ENCODE peak calls at places on chromosomes 1 and 21, in ten cellular contexts. O is activated CD4-positive, alpha-beta T cell treated with anti-CD3 and anti-CD28 coated beads for 4 hours; J is endothelial cell; V is activated CD4-positive, alpha-beta memory T cell treated with anti-CD3 and anti-CD28 coated beads for 36 hours; Q is GM23248; X is stimulated activated CD8-positive, alpha-beta memory T cell treated with anti-CD3 and anti-CD28 coated beads, Interleukin-12 subunit alpha, Interleukin-12 subunit beta, amount 100 ng/mL, for 4 hours; W is H7; Z is activated T-cell treated with anti-CD3 and anti-CD28 coated beads for 24 hours; M is left lung; R is substantia nigra. N is an unnamed sample.

GRCh38 chr1:116134178-116134773 is 23.1 kb downstream of the MAB21L3 start:
- DNase-seq in Z (no peak), O (no peak), W (no peak), Q (peak), M (no peak), J (no peak), V (no peak), X (no peak), R (no peak), N (no peak)

GRCh38 chr1:216015116-216015515 is 408.1 kb downstream of the USH2A start:
- DNase-seq in X (no peak), Z (no peak), V (no peak), M (no peak), Q (no peak), R (no peak), J (no peak), W (no peak), O (no peak), N (no peak)

GRCh38 chr1:210231846-210232523 is 611 bp upstream of the SERTAD4 start:
- DNase-seq in M (no peak), X (no peak), O (no peak), V (no peak), J (no peak), R (no peak), W (no peak), Z (no peak), Q (peak), N (peak)

GRCh38 chr1:207807395-207808321 is 55.8 kb downstream of the CD46 start:
- DNase-seq in M (peak), J (no peak), Q (no peak), V (no peak), O (no peak), X (no peak), W (peak), R (no peak), Z (no peak), N (no peak)

GRCh38 chr1:206925116-206925736 is 3.5 kb upstream of the FCMR start:
- DNase-seq in Q (peak), J (no peak), X (peak), M (no peak), V (peak), O (peak), Z (no peak), W (peak), R (no peak), N (no peak)

GRCh38 chr21:40635336-40635735 is 211.6 kb downstream of the DSCAM start:
- DNase-seq in J (no peak), O (no peak), M (no peak), X (no peak), V (no peak), Q (no peak), R (no peak), W (no peak), Z (no peak), N (no peak)

GRCh38 chr1:18191868-18192155 is 84.2 kb downstream of the IGSF21 start:
- DNase-seq in Q (no peak), W (no peak), O (no peak), R (no peak), X (no peak), J (no peak), M (no peak), Z (no peak), V (no peak), N (no peak)

GRCh38 chr1:151819951-151820623 is 11.5 kb downstream of the RORC start:
- DNase-seq in J (no peak), W (no peak), R (no peak), M (no peak), X (no peak), O (no peak), V (peak), Q (peak), Z (no peak), N (no peak)

GRCh38 chr1:225825606-225826005 is 15.7 kb downstream of the EPHX1 start:
- DNase-seq in V (no peak), Z (no peak), W (peak), Q (no peak), M (no peak), X (no peak), J (no peak), R (no peak), O (no peak), N (no peak)

GRCh38 chr1:107871687-107872086 is 93.3 kb downstream of the VAV3 start:
- DNase-seq in Q (no peak), J (no peak), X (no peak), R (no peak), M (no peak), V (no peak), O (no peak), Z (no peak), W (no peak), N (no peak)

GRCh38 chr1:219778793-219779369 is 149.5 kb downstream of the SLC30A10 start:
- DNase-seq in W (no peak), O (no peak), M (no peak), X (no peak), V (no peak), Z (no peak), Q (no peak), R (no peak), J (no peak), N (no peak)

GRCh38 chr1:53077599-53077965 is 15.6 kb downstream of the PODN start:
- DNase-seq in J (no peak), V (no peak), R (no peak), Q (no peak), X (no peak), Z (no peak), M (peak), O (no peak), W (peak), N (no peak)

GRCh38 chr1:246800356-246800755 is 76.1 kb downstream of the SCCPDH start:
- DNase-seq in J (no peak), M (no peak), W (no peak), O (no peak), Q (no peak), V (no peak), X (no peak), Z (no peak), R (no peak), N (no peak)

GRCh38 chr1:229192031-229192430 is 78.9 kb upstream of the RAB4A start:
- DNase-seq in J (no peak), W (no peak), V (no peak), Q (peak), O (no peak), Z (no peak), M (no peak), X (no peak), R (no peak), N (no peak)

GRCh38 chr1:99560192-99561040 is 85.5 kb upstream of the PALMD start:
- DNase-seq in O (no peak), Z (no peak), Q (no peak), W (no peak), R (no peak), X (no peak), J (no peak), V (no peak), M (no peak), N (no peak)

GRCh38 chr1:156726549-156727226 is 1.6 kb upstream of the METTL25B start:
- DNase-seq in X (no peak), O (peak), M (no peak), J (peak), R (peak), W (peak), Z (no peak), V (peak), Q (peak), N (no peak)

GRCh38 chr1:3440282-3440681 is 14.2 kb upstream of the ARHGEF16 start:
- DNase-seq in X (no peak), J (no peak), M (peak), V (no peak), Z (no peak), O (no peak), W (no peak), Q (no peak), R (no peak), N (no peak)

GRCh38 chr1:37731312-37732019 is 33.5 kb downstream of the EPHA10 start:
- DNase-seq in W (no peak), J (no peak), Q (no peak), Z (no peak), O (no peak), R (no peak), X (no peak), M (no peak), V (no peak), N (no peak)

GRCh38 chr1:93661829-93662474 is 19.7 kb downstream of the BCAR3 start:
- DNase-seq in Q (peak), O (no peak), X (no peak), Z (no peak), W (no peak), V (no peak), M (no peak), R (no peak), J (no peak), N (no peak)

GRCh38 chr1:44881011-44881632 is 38.1 kb upstream of the PTCH2 start:
- DNase-seq in J (no peak), V (no peak), W (no peak), M (no peak), O (no peak), X (no peak), Q (peak), Z (no peak), R (no peak), N (no peak)

GRCh38 chr1:204084247-204084772 is 11.4 kb downstream of the SOX13 start:
- DNase-seq in O (no peak), R (no peak), Q (no peak), W (peak), X (no peak), Z (no peak), J (no peak), V (no peak), M (peak), N (no peak)

GRCh38 chr1:99306644-99307043 is 42.4 kb downstream of the PLPPR4 start:
- DNase-seq in Q (no peak), R (no peak), Z (no peak), X (no peak), V (no peak), J (no peak), M (no peak), W (peak), O (no peak), N (no peak)

GRCh38 chr1:115306146-115306545 is 31.9 kb downstream of the NGF start:
- DNase-seq in Q (no peak), M (no peak), O (no peak), X (no peak), Z (no peak), V (no peak), J (no peak), W (no peak), R (no peak), N (no peak)

GRCh38 chr1:227913969-227914791 is 33.6 kb downstream of the WNT9A start:
- DNase-seq in W (peak), O (no peak), Z (no peak), X (no peak), R (no peak), J (no peak), Q (no peak), V (no peak), M (peak), N (no peak)

GRCh38 chr1:162035241-162035640 is 11.6 kb upstream of the OLFML2B start:
- DNase-seq in V (peak), J (no peak), X (no peak), O (no peak), Z (no peak), Q (peak), R (no peak), M (no peak), W (no peak), N (no peak)

N was measured in uterus.